ENCODE peak calls at places on chromosomes 16 and 17, in seven cellular contexts. One of them, this sample, is unnamed.
A peak's percentile ranks its signal among the peaks of the same experiment; 100 is the strongest.

GRCh38 chr17:35254107-35254802 is 11.4 kb downstream of the SLFN5 start:
- DNase-seq in CD8-positive, alpha-beta T cell: no peak
- DNase-seq in tibial artery: peak; percentile 82
- DNase-seq in breast epithelium: peak; percentile 60
- DNase-seq in CD8-positive, alpha-beta memory T cell: no peak
- DNase-seq in endodermal cell: peak; percentile 18
- DNase-seq in heart right ventricle: peak; percentile 73
- DNase-seq in this sample: peak; percentile 69

GRCh38 chr17:78396436-78397335 is 18.2 kb downstream of the PGS1 start:
- DNase-seq in CD8-positive, alpha-beta T cell: no peak
- DNase-seq in tibial artery: peak; percentile 80
- DNase-seq in breast epithelium: no peak
- DNase-seq in CD8-positive, alpha-beta memory T cell: no peak
- DNase-seq in endodermal cell: no peak
- DNase-seq in heart right ventricle: peak; percentile 67
- DNase-seq in this sample: peak; percentile 87

GRCh38 chr16:70162041-70162451 is 11.5 kb upstream of the CLEC18C start:
- DNase-seq in CD8-positive, alpha-beta T cell: no peak
- DNase-seq in tibial artery: no peak
- DNase-seq in breast epithelium: no peak
- DNase-seq in CD8-positive, alpha-beta memory T cell: no peak
- DNase-seq in endodermal cell: no peak
- DNase-seq in heart right ventricle: no peak
- DNase-seq in this sample: peak; percentile 10

GRCh38 chr17:82244413-82245140 is 15.7 kb downstream of the SLC16A3 start:
- DNase-seq in CD8-positive, alpha-beta T cell: no peak
- DNase-seq in tibial artery: no peak
- DNase-seq in breast epithelium: no peak
- DNase-seq in CD8-positive, alpha-beta memory T cell: no peak
- DNase-seq in endodermal cell: peak; percentile 73
- DNase-seq in heart right ventricle: no peak
- DNase-seq in this sample: no peak

GRCh38 chr17:32529604-32530003 is 42.8 kb downstream of the CDK5R1 start:
- DNase-seq in CD8-positive, alpha-beta T cell: no peak
- DNase-seq in tibial artery: no peak
- DNase-seq in breast epithelium: no peak
- DNase-seq in CD8-positive, alpha-beta memory T cell: no peak
- DNase-seq in endodermal cell: no peak
- DNase-seq in heart right ventricle: no peak
- DNase-seq in this sample: no peak

GRCh38 chr17:35660902-35661301 is 70.5 kb upstream of the RASL10B start:
- DNase-seq in CD8-positive, alpha-beta T cell: no peak
- DNase-seq in tibial artery: no peak
- DNase-seq in breast epithelium: no peak
- DNase-seq in CD8-positive, alpha-beta memory T cell: no peak
- DNase-seq in endodermal cell: no peak
- DNase-seq in heart right ventricle: peak; percentile 8
- DNase-seq in this sample: no peak

GRCh38 chr17:7842950-7843535 is 9.0 kb downstream of the KDM6B start:
- DNase-seq in CD8-positive, alpha-beta T cell: peak; percentile 54
- DNase-seq in tibial artery: peak; percentile 88
- DNase-seq in breast epithelium: peak; percentile 60
- DNase-seq in CD8-positive, alpha-beta memory T cell: peak; percentile 80
- DNase-seq in endodermal cell: peak; percentile 89
- DNase-seq in heart right ventricle: peak; percentile 87
- DNase-seq in this sample: peak; percentile 92

GRCh38 chr16:70804153-70804728 is 3.3 kb upstream of the VAC14 start:
- DNase-seq in CD8-positive, alpha-beta T cell: peak; percentile 13
- DNase-seq in tibial artery: no peak
- DNase-seq in breast epithelium: no peak
- DNase-seq in CD8-positive, alpha-beta memory T cell: no peak
- DNase-seq in endodermal cell: peak; percentile 21
- DNase-seq in heart right ventricle: no peak
- DNase-seq in this sample: no peak

GRCh38 chr17:20300399-20301037 is 166.8 kb downstream of the LGALS9B start:
- DNase-seq in CD8-positive, alpha-beta T cell: no peak
- DNase-seq in tibial artery: no peak
- DNase-seq in breast epithelium: no peak
- DNase-seq in CD8-positive, alpha-beta memory T cell: no peak
- DNase-seq in endodermal cell: peak; percentile 44
- DNase-seq in heart right ventricle: no peak
- DNase-seq in this sample: no peak

GRCh38 chr16:68520649-68521086 is 18.4 kb upstream of the ZFP90 start:
- DNase-seq in CD8-positive, alpha-beta T cell: peak; percentile 89
- DNase-seq in tibial artery: peak; percentile 85
- DNase-seq in breast epithelium: peak; percentile 83
- DNase-seq in CD8-positive, alpha-beta memory T cell: peak; percentile 93
- DNase-seq in endodermal cell: peak; percentile 97
- DNase-seq in heart right ventricle: peak; percentile 84
- DNase-seq in this sample: peak; percentile 91

GRCh38 chr17:7224661-7225111 is 4.9 kb downstream of the ACADVL start:
- DNase-seq in CD8-positive, alpha-beta T cell: no peak
- DNase-seq in tibial artery: no peak
- DNase-seq in breast epithelium: no peak
- DNase-seq in CD8-positive, alpha-beta memory T cell: peak; percentile 41
- DNase-seq in endodermal cell: no peak
- DNase-seq in heart right ventricle: peak; percentile 4
- DNase-seq in this sample: no peak

DNA sequence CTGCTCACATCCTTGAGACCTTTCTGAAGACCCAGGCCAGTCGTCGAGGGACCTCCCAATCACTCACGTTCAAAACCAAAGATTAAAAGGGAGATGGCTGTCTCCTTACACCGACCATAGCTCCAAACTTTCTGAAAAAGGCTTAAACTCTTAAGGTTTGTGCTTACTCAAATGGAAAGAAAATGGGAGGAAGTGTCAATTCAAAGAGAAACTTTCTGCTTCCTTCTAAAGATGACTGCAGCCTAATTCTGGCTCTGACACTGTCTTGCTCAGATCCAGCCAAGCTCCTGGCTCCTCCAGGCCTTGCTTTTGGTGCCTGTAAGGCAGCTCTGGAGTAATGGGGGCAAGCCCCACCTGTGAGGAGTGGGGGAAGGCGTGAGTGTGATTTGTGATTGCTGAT is 54.9 kb upstream of the WSB1 start:
- DNase-seq in CD8-positive, alpha-beta T cell: no peak
- DNase-seq in tibial artery: no peak
- DNase-seq in breast epithelium: no peak
- DNase-seq in CD8-positive, alpha-beta memory T cell: no peak
- DNase-seq in endodermal cell: no peak
- DNase-seq in heart right ventricle: no peak
- DNase-seq in this sample: no peak
- H3K27ac ChIP-seq in CD8-positive, alpha-beta T cell: no peak overlapping the region
- H3K27ac ChIP-seq in tibial artery: peak overlapping the region; percentile 93
- H3K27ac ChIP-seq in breast epithelium: no peak overlapping the region
- H3K27ac ChIP-seq in CD8-positive, alpha-beta memory T cell: no peak overlapping the region
- H3K27ac ChIP-seq in endodermal cell: no peak overlapping the region
- H3K27ac ChIP-seq in heart right ventricle: peak overlapping the region; percentile 42
- H3K27ac ChIP-seq in this sample: no peak overlapping the region

GRCh38 chr17:64343071-64343774 is 47.4 kb downstream of the PECAM1 start:
- DNase-seq in CD8-positive, alpha-beta T cell: no peak
- DNase-seq in tibial artery: peak; percentile 51
- DNase-seq in breast epithelium: no peak
- DNase-seq in CD8-positive, alpha-beta memory T cell: no peak
- DNase-seq in endodermal cell: no peak
- DNase-seq in heart right ventricle: no peak
- DNase-seq in this sample: no peak
- H3K4me1 ChIP-seq in CD8-positive, alpha-beta T cell: peaks cover 18% of the 10 kb centered on the region
- H3K4me1 ChIP-seq in tibial artery: peaks cover 8% of the 10 kb centered on the region
- H3K4me1 ChIP-seq in breast epithelium: peaks cover 20% of the 10 kb centered on the region
- H3K4me1 ChIP-seq in CD8-positive, alpha-beta memory T cell: peaks cover 11% of the 10 kb centered on the region
- H3K4me1 ChIP-seq in endodermal cell: peaks cover 7% of the 10 kb centered on the region
- H3K4me1 ChIP-seq in heart right ventricle: peaks cover 68% of the 10 kb centered on the region
- H3K4me1 ChIP-seq in this sample: no peaks in the 10 kb centered on the region

DNA sequence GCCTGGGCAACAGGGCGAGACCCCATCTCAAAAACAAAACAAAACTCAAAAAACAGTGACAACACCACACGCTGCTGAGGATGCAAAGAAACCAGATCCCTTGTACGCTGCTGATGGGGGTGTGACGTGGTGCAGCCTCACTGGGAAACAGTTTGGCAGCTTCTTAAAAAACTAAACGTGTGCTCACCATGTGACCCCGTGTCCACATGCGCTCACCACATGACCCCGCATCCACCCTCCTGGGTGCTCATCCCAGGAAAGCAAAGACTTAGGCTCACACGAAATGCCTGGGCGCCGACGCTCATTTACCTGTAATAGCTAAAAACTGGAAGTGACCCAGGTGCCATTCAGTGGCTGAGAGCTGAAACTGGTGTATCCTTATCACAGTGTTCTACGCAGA is 19.9 kb upstream of the RPL13 start:
- DNase-seq in CD8-positive, alpha-beta T cell: no peak
- DNase-seq in tibial artery: no peak
- DNase-seq in breast epithelium: no peak
- DNase-seq in CD8-positive, alpha-beta memory T cell: no peak
- DNase-seq in endodermal cell: no peak
- DNase-seq in heart right ventricle: no peak
- DNase-seq in this sample: no peak
- H3K36me3 ChIP-seq in CD8-positive, alpha-beta T cell: peaks cover 23% of the 10 kb centered on the region
- H3K36me3 ChIP-seq in tibial artery: peaks cover 63% of the 10 kb centered on the region
- H3K36me3 ChIP-seq in breast epithelium: peaks cover 9% of the 10 kb centered on the region
- H3K36me3 ChIP-seq in CD8-positive, alpha-beta memory T cell: peaks cover 13% of the 10 kb centered on the region
- H3K36me3 ChIP-seq in endodermal cell: peaks cover 65% of the 10 kb centered on the region
- H3K36me3 ChIP-seq in heart right ventricle: peaks cover 15% of the 10 kb centered on the region
- H3K36me3 ChIP-seq in this sample: peaks cover 1% of the 10 kb centered on the region

DNA sequence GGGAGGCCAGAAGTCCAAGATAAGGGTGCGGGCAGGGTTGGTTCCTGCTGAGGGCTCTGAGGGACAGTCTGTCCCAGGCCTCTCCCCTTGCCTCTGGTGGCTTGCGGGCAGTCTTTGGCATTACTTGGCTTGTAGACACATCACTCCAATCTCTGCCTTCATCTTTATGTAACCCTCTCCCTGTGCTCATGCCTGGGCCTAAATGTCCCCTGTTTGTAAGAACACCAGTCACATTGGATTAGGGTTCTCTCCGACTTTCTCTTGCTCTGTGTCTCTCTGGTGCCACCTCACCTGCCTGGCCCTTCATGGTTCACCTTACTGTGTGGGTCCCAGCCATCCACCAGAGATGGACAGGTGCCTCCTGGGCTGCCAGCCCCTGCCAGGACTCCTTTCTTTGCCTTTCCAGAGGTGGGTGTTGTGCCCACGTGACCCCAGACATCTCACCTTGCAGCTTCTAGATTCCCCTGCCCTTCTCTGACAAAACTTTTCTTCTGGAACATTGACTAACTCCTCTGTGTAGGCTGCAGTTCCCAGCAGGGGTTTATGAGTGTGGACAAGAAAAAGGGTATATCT is 205.8 kb downstream of the MSI2 start:
- DNase-seq in CD8-positive, alpha-beta T cell: no peak
- DNase-seq in tibial artery: no peak
- DNase-seq in breast epithelium: no peak
- DNase-seq in CD8-positive, alpha-beta memory T cell: no peak
- DNase-seq in endodermal cell: no peak
- DNase-seq in heart right ventricle: no peak
- DNase-seq in this sample: peak; percentile 4
- H3K27ac ChIP-seq in CD8-positive, alpha-beta T cell: no peak overlapping the region
- H3K27ac ChIP-seq in tibial artery: no peak overlapping the region
- H3K27ac ChIP-seq in breast epithelium: no peak overlapping the region
- H3K27ac ChIP-seq in CD8-positive, alpha-beta memory T cell: no peak overlapping the region
- H3K27ac ChIP-seq in endodermal cell: no peak overlapping the region
- H3K27ac ChIP-seq in heart right ventricle: no peak overlapping the region
- H3K27ac ChIP-seq in this sample: no peak overlapping the region

DNA sequence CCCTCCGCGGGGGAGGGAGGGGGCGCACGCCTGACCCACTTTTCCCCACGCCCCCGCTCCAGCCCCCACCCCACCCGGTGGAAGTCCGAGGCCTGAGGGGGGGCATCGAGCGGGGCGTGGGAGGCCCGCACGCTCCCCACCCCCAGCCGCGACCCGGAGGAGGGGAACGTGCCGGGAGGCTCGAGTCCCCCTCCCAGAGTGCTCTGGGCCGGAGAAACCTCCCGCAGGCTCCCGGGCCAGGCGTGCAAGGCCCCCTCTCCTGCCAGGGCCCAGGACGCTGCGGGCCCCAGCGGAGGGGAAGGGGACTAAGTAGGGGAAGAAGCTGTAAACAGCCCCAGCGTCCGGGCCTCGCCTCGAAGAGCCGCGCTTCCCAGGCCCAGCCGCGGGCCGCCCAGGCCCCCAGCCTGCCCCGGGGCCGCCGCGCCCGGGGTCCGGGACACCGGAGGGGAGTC is 349 bp downstream of the HELZ start:
- DNase-seq in CD8-positive, alpha-beta T cell: no peak
- DNase-seq in tibial artery: peak; percentile 69
- DNase-seq in breast epithelium: no peak
- DNase-seq in CD8-positive, alpha-beta memory T cell: no peak
- DNase-seq in endodermal cell: no peak
- DNase-seq in heart right ventricle: no peak
- DNase-seq in this sample: peak; percentile 78
- H3K4me1 ChIP-seq in CD8-positive, alpha-beta T cell: peaks cover 35% of the 10 kb centered on the region
- H3K4me1 ChIP-seq in tibial artery: peaks cover 45% of the 10 kb centered on the region
- H3K4me1 ChIP-seq in breast epithelium: no peaks in the 10 kb centered on the region
- H3K4me1 ChIP-seq in CD8-positive, alpha-beta memory T cell: peaks cover 53% of the 10 kb centered on the region
- H3K4me1 ChIP-seq in endodermal cell: peaks cover 3% of the 10 kb centered on the region
- H3K4me1 ChIP-seq in heart right ventricle: peaks cover 61% of the 10 kb centered on the region
- H3K4me1 ChIP-seq in this sample: no peaks in the 10 kb centered on the region

GRCh38 chr16:67438824-67439393 is 8.0 kb downstream of the HSD11B2 start:
- DNase-seq in CD8-positive, alpha-beta T cell: no peak
- DNase-seq in tibial artery: no peak
- DNase-seq in breast epithelium: peak; percentile 80
- DNase-seq in CD8-positive, alpha-beta memory T cell: no peak
- DNase-seq in endodermal cell: no peak
- DNase-seq in heart right ventricle: no peak
- DNase-seq in this sample: no peak
- H3K36me3 ChIP-seq in CD8-positive, alpha-beta T cell: peaks cover 14% of the 10 kb centered on the region
- H3K36me3 ChIP-seq in tibial artery: peaks cover 42% of the 10 kb centered on the region
- H3K36me3 ChIP-seq in breast epithelium: no peaks in the 10 kb centered on the region
- H3K36me3 ChIP-seq in CD8-positive, alpha-beta memory T cell: peaks cover 14% of the 10 kb centered on the region
- H3K36me3 ChIP-seq in endodermal cell: peaks cover 10% of the 10 kb centered on the region
- H3K36me3 ChIP-seq in heart right ventricle: peaks cover 13% of the 10 kb centered on the region
- H3K36me3 ChIP-seq in this sample: no peaks in the 10 kb centered on the region

GRCh38 chr16:3773663-3774062 is 56.3 kb upstream of the TRAP1 start:
- DNase-seq in CD8-positive, alpha-beta T cell: no peak
- DNase-seq in tibial artery: no peak
- DNase-seq in breast epithelium: no peak
- DNase-seq in CD8-positive, alpha-beta memory T cell: no peak
- DNase-seq in endodermal cell: no peak
- DNase-seq in heart right ventricle: no peak
- DNase-seq in this sample: no peak
- H3K27ac ChIP-seq in CD8-positive, alpha-beta T cell: no peak overlapping the region
- H3K27ac ChIP-seq in tibial artery: peak overlapping the region; percentile 3
- H3K27ac ChIP-seq in breast epithelium: no peak overlapping the region
- H3K27ac ChIP-seq in CD8-positive, alpha-beta memory T cell: no peak overlapping the region
- H3K27ac ChIP-seq in endodermal cell: no peak overlapping the region
- H3K27ac ChIP-seq in heart right ventricle: peak overlapping the region; percentile 26
- H3K27ac ChIP-seq in this sample: no peak overlapping the region